ENCODE peak calls at places on chromosomes 5 and 9, in nine cellular contexts. One of them, this sample, is unnamed.

GRCh38 chr9:61671276-61671973 is 481.6 kb downstream of the SPATA31A7 start:
- DNase-seq in ovary: no peak
- DNase-seq in HFFc6: no peak
- DNase-seq in HepG2: no peak
- DNase-seq in body of pancreas: no peak
- DNase-seq in BJ: no peak
- DNase-seq in Caco-2: no peak
- DNase-seq in lung: no peak
- DNase-seq in GM20000: peak; percentile 30
- DNase-seq in this sample: no peak

GRCh38 chr9:70159630-70160029 is 99.1 kb upstream of the SMC5 start:
- DNase-seq in ovary: no peak
- DNase-seq in HFFc6: peak; percentile 74
- DNase-seq in HepG2: no peak
- DNase-seq in body of pancreas: no peak
- DNase-seq in BJ: no peak
- DNase-seq in Caco-2: no peak
- DNase-seq in lung: no peak
- DNase-seq in GM20000: no peak
- DNase-seq in this sample: no peak

GRCh38 chr5:73438048-73438896 is 10.3 kb downstream of the FOXD1 start:
- DNase-seq in ovary: no peak
- DNase-seq in HFFc6: no peak
- DNase-seq in HepG2: no peak
- DNase-seq in body of pancreas: no peak
- DNase-seq in BJ: no peak
- DNase-seq in Caco-2: no peak
- DNase-seq in lung: no peak
- DNase-seq in GM20000: no peak
- DNase-seq in this sample: no peak

GRCh38 chr5:122077451-122078115 is 476 bp downstream of the LOX start:
- DNase-seq in ovary: peak; percentile 24
- DNase-seq in HFFc6: no peak
- DNase-seq in HepG2: peak; percentile 13
- DNase-seq in body of pancreas: no peak
- DNase-seq in BJ: no peak
- DNase-seq in Caco-2: peak; percentile 48
- DNase-seq in lung: no peak
- DNase-seq in GM20000: peak; percentile 27
- DNase-seq in this sample: peak; percentile 27

GRCh38 chr9:133141833-133142594 is 21.0 kb upstream of the RALGDS start:
- DNase-seq in ovary: no peak
- DNase-seq in HFFc6: no peak
- DNase-seq in HepG2: no peak
- DNase-seq in body of pancreas: peak; percentile 84
- DNase-seq in BJ: no peak
- DNase-seq in Caco-2: no peak
- DNase-seq in lung: no peak
- DNase-seq in GM20000: peak; percentile 63
- DNase-seq in this sample: peak; percentile 80

GRCh38 chr9:114910541-114910940 is 19.9 kb downstream of the TNFSF8 start:
- DNase-seq in ovary: no peak
- DNase-seq in HFFc6: no peak
- DNase-seq in HepG2: no peak
- DNase-seq in body of pancreas: no peak
- DNase-seq in BJ: no peak
- DNase-seq in Caco-2: no peak
- DNase-seq in lung: no peak
- DNase-seq in GM20000: no peak
- DNase-seq in this sample: no peak

GRCh38 chr9:114804504-114804903 is 1.3 kb downstream of the TNFSF15 start:
- DNase-seq in ovary: no peak
- DNase-seq in HFFc6: peak; percentile 83
- DNase-seq in HepG2: peak; percentile 50
- DNase-seq in body of pancreas: peak; percentile 60
- DNase-seq in BJ: peak; percentile 72
- DNase-seq in Caco-2: peak; percentile 81
- DNase-seq in lung: peak; percentile 32
- DNase-seq in GM20000: no peak
- DNase-seq in this sample: no peak

GRCh38 chr9:137658778-137659177 is 40.0 kb downstream of the EHMT1 start:
- DNase-seq in ovary: no peak
- DNase-seq in HFFc6: no peak
- DNase-seq in HepG2: no peak
- DNase-seq in body of pancreas: no peak
- DNase-seq in BJ: no peak
- DNase-seq in Caco-2: no peak
- DNase-seq in lung: no peak
- DNase-seq in GM20000: no peak
- DNase-seq in this sample: no peak

GRCh38 chr9:80792721-80793120 is 896.6 kb downstream of the TLE1 start:
- DNase-seq in ovary: peak; percentile 40
- DNase-seq in HFFc6: no peak
- DNase-seq in HepG2: no peak
- DNase-seq in body of pancreas: no peak
- DNase-seq in BJ: no peak
- DNase-seq in Caco-2: no peak
- DNase-seq in lung: no peak
- DNase-seq in GM20000: no peak
- DNase-seq in this sample: no peak

GRCh38 chr5:10266839-10267238 is 16.8 kb downstream of the CCT5 start:
- DNase-seq in ovary: no peak
- DNase-seq in HFFc6: no peak
- DNase-seq in HepG2: no peak
- DNase-seq in body of pancreas: no peak
- DNase-seq in BJ: no peak
- DNase-seq in Caco-2: no peak
- DNase-seq in lung: no peak
- DNase-seq in GM20000: no peak
- DNase-seq in this sample: no peak

GRCh38 chr9:2018162-2018643 is 3.1 kb downstream of the SMARCA2 start:
- DNase-seq in ovary: no peak
- DNase-seq in HFFc6: no peak
- DNase-seq in HepG2: no peak
- DNase-seq in body of pancreas: no peak
- DNase-seq in BJ: no peak
- DNase-seq in Caco-2: no peak
- DNase-seq in lung: no peak
- DNase-seq in GM20000: no peak
- DNase-seq in this sample: no peak

GRCh38 chr9:77789891-77790290 is 141.8 kb upstream of the GNA14 start:
- DNase-seq in ovary: no peak
- DNase-seq in HFFc6: no peak
- DNase-seq in HepG2: no peak
- DNase-seq in body of pancreas: no peak
- DNase-seq in BJ: no peak
- DNase-seq in Caco-2: no peak
- DNase-seq in lung: no peak
- DNase-seq in GM20000: no peak
- DNase-seq in this sample: no peak

GRCh38 chr9:77793909-77794308 is 145.8 kb upstream of the GNA14 start:
- DNase-seq in ovary: no peak
- DNase-seq in HFFc6: peak; percentile 42
- DNase-seq in HepG2: no peak
- DNase-seq in body of pancreas: no peak
- DNase-seq in BJ: peak; percentile 19
- DNase-seq in Caco-2: no peak
- DNase-seq in lung: no peak
- DNase-seq in GM20000: no peak
- DNase-seq in this sample: no peak
- TF ChIP-seq CTCF in ovary: no peak
- TF ChIP-seq CTCF in HFFc6: peak; percentile 57
- TF ChIP-seq CTCF in HepG2: no peak
- TF ChIP-seq CTCF in body of pancreas: no peak
- TF ChIP-seq CTCF in BJ: peak; percentile 30
- TF ChIP-seq CTCF in Caco-2: no peak
- TF ChIP-seq CTCF in lung: no peak
- TF ChIP-seq CTCF in GM20000: no peak
- TF ChIP-seq CTCF in this sample: no peak

GRCh38 chr9:128986671-128987070 is 39.2 kb downstream of the NUP188 start:
- DNase-seq in ovary: no peak
- DNase-seq in HFFc6: no peak
- DNase-seq in HepG2: no peak
- DNase-seq in body of pancreas: no peak
- DNase-seq in BJ: no peak
- DNase-seq in Caco-2: no peak
- DNase-seq in lung: no peak
- DNase-seq in GM20000: no peak
- DNase-seq in this sample: no peak

GRCh38 chr9:128992995-128993394 is 35.1 kb downstream of the SH3GLB2 start:
- DNase-seq in ovary: no peak
- DNase-seq in HFFc6: no peak
- DNase-seq in HepG2: no peak
- DNase-seq in body of pancreas: no peak
- DNase-seq in BJ: no peak
- DNase-seq in Caco-2: peak; percentile 42
- DNase-seq in lung: no peak
- DNase-seq in GM20000: no peak
- DNase-seq in this sample: no peak

GRCh38 chr9:128983536-128983935 is 36.0 kb downstream of the NUP188 start:
- DNase-seq in ovary: no peak
- DNase-seq in HFFc6: no peak
- DNase-seq in HepG2: no peak
- DNase-seq in body of pancreas: no peak
- DNase-seq in BJ: no peak
- DNase-seq in Caco-2: no peak
- DNase-seq in lung: no peak
- DNase-seq in GM20000: no peak
- DNase-seq in this sample: no peak

GRCh38 chr9:128987800-128988199 is 40.3 kb downstream of the NUP188 start:
- DNase-seq in ovary: no peak
- DNase-seq in HFFc6: peak; percentile 79
- DNase-seq in HepG2: no peak
- DNase-seq in body of pancreas: no peak
- DNase-seq in BJ: peak; percentile 33
- DNase-seq in Caco-2: no peak
- DNase-seq in lung: no peak
- DNase-seq in GM20000: no peak
- DNase-seq in this sample: no peak
- TF ChIP-seq CTCF in ovary: no peak
- TF ChIP-seq CTCF in HFFc6: peak; percentile 29
- TF ChIP-seq CTCF in HepG2: no peak
- TF ChIP-seq CTCF in body of pancreas: no peak
- TF ChIP-seq CTCF in BJ: no peak
- TF ChIP-seq CTCF in Caco-2: no peak
- TF ChIP-seq CTCF in lung: no peak
- TF ChIP-seq CTCF in GM20000: no peak
- TF ChIP-seq CTCF in this sample: no peak

GRCh38 chr5:159560073-159560472 is 229.8 kb upstream of the IL12B start:
- DNase-seq in ovary: no peak
- DNase-seq in HFFc6: no peak
- DNase-seq in HepG2: no peak
- DNase-seq in body of pancreas: no peak
- DNase-seq in BJ: no peak
- DNase-seq in Caco-2: no peak
- DNase-seq in lung: no peak
- DNase-seq in GM20000: no peak
- DNase-seq in this sample: no peak

GRCh38 chr5:159555084-159555483 is 224.8 kb upstream of the IL12B start:
- DNase-seq in ovary: no peak
- DNase-seq in HFFc6: no peak
- DNase-seq in HepG2: no peak
- DNase-seq in body of pancreas: no peak
- DNase-seq in BJ: no peak
- DNase-seq in Caco-2: no peak
- DNase-seq in lung: no peak
- DNase-seq in GM20000: no peak
- DNase-seq in this sample: no peak

GRCh38 chr5:159553792-159554191 is 223.5 kb upstream of the IL12B start:
- DNase-seq in ovary: no peak
- DNase-seq in HFFc6: no peak
- DNase-seq in HepG2: no peak
- DNase-seq in body of pancreas: no peak
- DNase-seq in BJ: no peak
- DNase-seq in Caco-2: no peak
- DNase-seq in lung: no peak
- DNase-seq in GM20000: no peak
- DNase-seq in this sample: no peak

GRCh38 chr5:159559337-159559736 is 229.1 kb upstream of the IL12B start:
- DNase-seq in ovary: no peak
- DNase-seq in HFFc6: no peak
- DNase-seq in HepG2: no peak
- DNase-seq in body of pancreas: no peak
- DNase-seq in BJ: no peak
- DNase-seq in Caco-2: no peak
- DNase-seq in lung: no peak
- DNase-seq in GM20000: no peak
- DNase-seq in this sample: no peak
- TF ChIP-seq CTCF in ovary: no peak
- TF ChIP-seq CTCF in HFFc6: no peak
- TF ChIP-seq CTCF in HepG2: no peak
- TF ChIP-seq CTCF in body of pancreas: no peak
- TF ChIP-seq CTCF in BJ: no peak
- TF ChIP-seq CTCF in Caco-2: no peak
- TF ChIP-seq CTCF in lung: no peak
- TF ChIP-seq CTCF in GM20000: no peak
- TF ChIP-seq CTCF in this sample: no peak

GRCh38 chr5:169229342-169229892 is 71.5 kb downstream of the SLIT3 start:
- DNase-seq in ovary: no peak
- DNase-seq in HFFc6: no peak
- DNase-seq in HepG2: no peak
- DNase-seq in body of pancreas: no peak
- DNase-seq in BJ: no peak
- DNase-seq in Caco-2: no peak
- DNase-seq in lung: no peak
- DNase-seq in GM20000: no peak
- DNase-seq in this sample: no peak

GRCh38 chr5:169222934-169223594 is 77.9 kb downstream of the SLIT3 start:
- DNase-seq in ovary: no peak
- DNase-seq in HFFc6: no peak
- DNase-seq in HepG2: no peak
- DNase-seq in body of pancreas: no peak
- DNase-seq in BJ: no peak
- DNase-seq in Caco-2: no peak
- DNase-seq in lung: no peak
- DNase-seq in GM20000: no peak
- DNase-seq in this sample: no peak

GRCh38 chr5:169223595-169223953 is 77.4 kb downstream of the SLIT3 start:
- DNase-seq in ovary: no peak
- DNase-seq in HFFc6: no peak
- DNase-seq in HepG2: no peak
- DNase-seq in body of pancreas: no peak
- DNase-seq in BJ: no peak
- DNase-seq in Caco-2: peak; percentile 78
- DNase-seq in lung: no peak
- DNase-seq in GM20000: no peak
- DNase-seq in this sample: no peak

GRCh38 chr5:169225830-169226356 is 75.0 kb downstream of the SLIT3 start:
- DNase-seq in ovary: no peak
- DNase-seq in HFFc6: no peak
- DNase-seq in HepG2: no peak
- DNase-seq in body of pancreas: no peak
- DNase-seq in BJ: no peak
- DNase-seq in Caco-2: no peak
- DNase-seq in lung: no peak
- DNase-seq in GM20000: no peak
- DNase-seq in this sample: no peak

DNA sequence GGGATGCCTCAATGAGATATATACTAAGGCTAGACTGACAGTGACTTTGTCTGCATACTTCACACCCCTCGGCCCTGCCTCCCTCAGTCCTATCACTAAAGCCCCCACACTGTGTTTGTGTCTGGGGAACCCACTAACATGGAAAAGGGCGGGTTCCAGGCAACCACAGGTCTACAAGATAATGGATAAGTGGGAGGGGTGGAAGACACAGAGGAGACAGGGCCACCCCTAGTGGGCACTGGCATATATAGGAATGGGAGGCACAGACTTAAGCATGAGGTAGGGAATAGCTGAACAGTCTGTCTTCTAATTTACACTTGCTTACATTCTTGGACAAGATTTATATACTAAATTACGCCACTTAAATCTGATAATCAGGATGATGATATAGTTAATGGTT is 74.0 kb downstream of the SLIT3 start:
- DNase-seq in ovary: no peak
- DNase-seq in HFFc6: no peak
- DNase-seq in HepG2: no peak
- DNase-seq in body of pancreas: no peak
- DNase-seq in BJ: no peak
- DNase-seq in Caco-2: no peak
- DNase-seq in lung: no peak
- DNase-seq in GM20000: no peak
- DNase-seq in this sample: no peak
- TF ChIP-seq CTCF in ovary: no peak
- TF ChIP-seq CTCF in HFFc6: no peak
- TF ChIP-seq CTCF in HepG2: no peak
- TF ChIP-seq CTCF in body of pancreas: no peak
- TF ChIP-seq CTCF in BJ: no peak
- TF ChIP-seq CTCF in Caco-2: no peak
- TF ChIP-seq CTCF in lung: no peak
- TF ChIP-seq CTCF in GM20000: no peak
- TF ChIP-seq CTCF in this sample: no peak

This sample was measured in GM13977.